ENCODE peak calls at places on chromosome 20, in nine cellular contexts. L is psoas muscle; U is effector memory CD4-positive, alpha-beta T cell; M is A549; A is tibial nerve; S is lower lobe of right lung; J is CD8-positive, alpha-beta T cell; W is neuronal stem cell; Y is breast epithelium. T is an unnamed sample.

GRCh38 chr20:38119446-38119845 is 45.6 kb downstream of the TGM2 start:
- DNase-seq in M (no peak), W (no peak), S (no peak), U (no peak), L (no peak), A (no peak), Y (no peak), J (no peak), T (no peak)

GRCh38 chr20:57426831-57427230 is 35.6 kb downstream of the RBM38 start:
- DNase-seq in W (no peak), J (no peak), Y (no peak), A (no peak), S (peak; percentile 23), M (no peak), U (no peak), L (peak; percentile 26), T (no peak)

GRCh38 chr20:45036044-45036755 is 64.7 kb downstream of the KCNS1 start:
- DNase-seq in U (no peak), M (peak; percentile 56), S (no peak), Y (no peak), W (no peak), L (no peak), A (no peak), J (no peak), T (no peak)

GRCh38 chr20:62392621-62393164 is 5.8 kb downstream of the RPS21 start:
- DNase-seq in J (no peak), A (no peak), S (no peak), L (no peak), Y (no peak), M (no peak), U (no peak), W (no peak), T (no peak)

GRCh38 chr20:39057143-39057542 is 95.0 kb downstream of the DHX35 start:
- DNase-seq in L (no peak), J (no peak), W (no peak), Y (no peak), S (no peak), A (no peak), M (no peak), U (no peak), T (no peak)

GRCh38 chr20:25206063-25206403 is 10.5 kb downstream of the ENTPD6 start:
- DNase-seq in S (no peak), W (no peak), L (no peak), Y (no peak), J (no peak), M (no peak), U (no peak), A (no peak), T (no peak)

GRCh38 chr20:35271904-35272303 is 6.0 kb downstream of the MMP24OS start:
- DNase-seq in M (no peak), Y (no peak), W (no peak), S (no peak), U (no peak), J (no peak), L (no peak), A (no peak), T (no peak)

GRCh38 chr20:10547276-10548114 is 112.4 kb downstream of the SLX4IP start:
- DNase-seq in J (no peak), A (no peak), S (no peak), W (no peak), Y (no peak), M (no peak), L (no peak), U (no peak), T (no peak)

GRCh38 chr20:19699132-19699971 is 58.7 kb upstream of the RIN2 start:
- DNase-seq in M (peak; percentile 38), Y (no peak), A (no peak), J (no peak), U (no peak), W (no peak), L (no peak), S (no peak), T (no peak)

GRCh38 chr20:49938173-49939163 is 2.3 kb downstream of the RNF114 start:
- DNase-seq in U (no peak), L (peak; percentile 72), S (no peak), J (no peak), M (no peak), A (peak; percentile 57), W (no peak), Y (no peak), T (no peak)

GRCh38 chr20:3084986-3085360 is 449 bp upstream of the AVP start:
- DNase-seq in Y (no peak), U (no peak), A (no peak), M (no peak), W (no peak), S (no peak), J (no peak), L (no peak), T (no peak)

GRCh38 chr20:3082306-3082951 is 2.1 kb downstream of the AVP start:
- DNase-seq in J (no peak), S (no peak), L (no peak), W (no peak), M (no peak), U (no peak), Y (no peak), A (no peak), T (no peak)

GRCh38 chr20:3084283-3084985 is at the start of gene AVP:
- DNase-seq in U (no peak), A (no peak), M (no peak), J (no peak), W (no peak), S (no peak), Y (no peak), L (no peak), T (no peak)

GRCh38 chr20:3081641-3082040 is 2.9 kb downstream of the AVP start:
- DNase-seq in A (no peak), L (no peak), U (no peak), S (no peak), Y (no peak), J (no peak), W (no peak), M (no peak), T (no peak)

GRCh38 chr20:3082955-3083952 is 1.3 kb downstream of the AVP start:
- DNase-seq in Y (no peak), J (no peak), M (no peak), U (no peak), A (no peak), W (no peak), L (no peak), S (no peak), T (no peak)
- H3K4me3 ChIP-seq in Y (no peak overlapping the region), J (peak overlapping the region; percentile 35), M (peak overlapping the region; percentile 34), U (peak overlapping the region; percentile 42), A (no peak overlapping the region), W (peak overlapping the region; percentile 63), L (peak overlapping the region; percentile 41), S (peak overlapping the region; percentile 35), T (no peak overlapping the region)

DNA sequence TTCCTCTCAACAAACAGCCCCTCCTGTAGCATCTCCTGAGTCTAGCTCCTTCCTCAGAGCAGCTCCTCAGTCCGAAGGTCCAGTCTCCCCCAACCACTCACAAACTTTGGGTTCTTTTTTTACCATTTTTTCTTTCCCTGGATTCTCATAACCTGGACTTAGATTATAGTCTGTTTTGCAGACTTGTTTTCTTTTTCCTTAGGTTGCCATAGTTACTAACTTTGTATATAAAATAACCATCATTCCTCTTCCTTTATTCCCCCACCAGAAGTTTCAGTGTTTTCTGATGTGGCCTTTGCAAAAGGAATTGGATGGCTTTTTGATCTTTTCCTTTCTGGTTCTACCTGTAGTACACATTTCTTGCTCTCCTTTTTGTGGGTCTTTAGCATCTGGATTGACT is 12.9 kb downstream of the STK35 start:
- DNase-seq in J (no peak), A (no peak), S (no peak), L (no peak), Y (no peak), M (no peak), W (no peak), U (no peak), T (no peak)
- H3K4me1 ChIP-seq in J (peaks cover 48% of the 10 kb centered on the region), A (peaks cover 13% of the 10 kb centered on the region), S (peaks cover 80% of the 10 kb centered on the region), L (peaks cover 33% of the 10 kb centered on the region), Y (peaks cover 9% of the 10 kb centered on the region), M (peaks cover 5% of the 10 kb centered on the region), W (no peaks in the 10 kb centered on the region), U (peaks cover 14% of the 10 kb centered on the region), T (peaks cover 62% of the 10 kb centered on the region)

GRCh38 chr20:3679749-3680700 is 1.8 kb downstream of the ADAM33 start:
- DNase-seq in Y (no peak), U (no peak), M (no peak), A (peak; percentile 63), J (no peak), W (no peak), S (no peak), L (peak; percentile 79), T (no peak)
- H3K4me3 ChIP-seq in Y (peak overlapping the region; percentile 54), U (no peak overlapping the region), M (no peak overlapping the region), A (peak overlapping the region; percentile 38), J (no peak overlapping the region), W (no peak overlapping the region), S (peak overlapping the region; percentile 51), L (peak overlapping the region; percentile 60), T (no peak overlapping the region)

GRCh38 chr20:63748356-63749270 is 9.0 kb downstream of the SLC2A4RG start:
- DNase-seq in W (no peak), U (no peak), S (no peak), J (no peak), M (no peak), Y (no peak), A (no peak), L (peak; percentile 54), T (no peak)

GRCh38 chr20:63747622-63748355 is 8.2 kb downstream of the SLC2A4RG start:
- DNase-seq in J (no peak), S (no peak), A (no peak), Y (no peak), L (peak; percentile 46), U (no peak), W (no peak), M (no peak), T (no peak)

GRCh38 chr20:63751471-63752271 is 12.1 kb downstream of the SLC2A4RG start:
- DNase-seq in W (no peak), M (no peak), L (peak; percentile 40), A (no peak), J (no peak), Y (no peak), U (no peak), S (no peak), T (no peak)

GRCh38 chr20:63750807-63751470 is 11.4 kb downstream of the SLC2A4RG start:
- DNase-seq in J (no peak), W (no peak), M (no peak), L (no peak), U (no peak), S (no peak), Y (no peak), A (no peak), T (peak; percentile 77)

DNA sequence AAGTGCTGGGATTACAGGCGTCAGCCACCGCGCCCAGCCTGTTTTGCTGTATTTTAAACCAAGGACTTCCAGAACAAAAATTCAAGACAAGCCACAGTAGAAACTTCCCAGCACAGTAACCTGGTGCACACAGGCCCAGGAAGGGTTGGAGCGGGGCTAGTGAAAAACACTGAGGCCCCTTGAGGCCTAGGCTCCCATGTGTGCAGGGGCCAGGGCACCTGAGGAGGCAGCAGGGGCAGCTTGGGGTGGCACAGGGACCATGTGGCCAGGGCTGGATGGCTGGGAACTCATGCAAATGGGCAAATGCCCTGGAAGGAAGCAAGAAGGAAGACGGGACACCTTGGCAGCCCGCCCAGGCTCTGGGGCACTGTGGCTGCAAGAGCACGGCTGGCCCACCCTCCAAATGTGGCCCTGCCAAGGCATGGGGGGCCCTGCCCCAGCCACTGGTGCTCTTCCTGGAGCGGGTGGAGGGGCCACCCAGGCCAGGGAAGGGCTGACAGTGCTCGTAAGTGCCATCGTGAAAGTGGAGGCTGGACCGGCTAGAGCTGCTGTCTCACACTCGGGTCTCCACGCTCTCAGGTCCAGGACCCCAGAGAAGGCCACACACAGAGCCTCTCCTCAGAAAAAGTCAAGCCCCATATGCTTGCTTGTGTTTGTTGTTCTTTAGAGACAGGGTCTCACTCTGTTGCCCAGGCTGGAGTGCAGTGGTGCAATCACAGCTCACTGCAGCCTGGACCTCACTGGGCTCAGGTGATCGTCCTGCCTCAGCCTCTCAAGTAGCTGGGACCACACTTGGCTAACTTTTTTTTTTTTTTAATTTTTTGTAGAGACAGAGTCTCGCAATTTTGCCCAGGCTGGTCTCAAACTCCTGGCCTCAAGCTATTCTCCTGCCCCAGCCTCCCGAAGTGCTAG is 10.3 kb downstream of the SLC2A4RG start:
- DNase-seq in Y (no peak), L (peak; percentile 57), M (no peak), A (no peak), W (no peak), U (no peak), S (no peak), J (no peak), T (no peak)
- H3K4me1 ChIP-seq in Y (no peaks in the 10 kb centered on the region), L (no peaks in the 10 kb centered on the region), M (no peaks in the 10 kb centered on the region), A (no peaks in the 10 kb centered on the region), W (peaks cover 8% of the 10 kb centered on the region), U (peaks cover 24% of the 10 kb centered on the region), S (no peaks in the 10 kb centered on the region), J (peaks cover 27% of the 10 kb centered on the region), T (peaks cover 20% of the 10 kb centered on the region)